ENCODE peak calls at places on chromosomes 12 and 14, in eight cellular contexts. One of them, this sample, is unnamed.

GRCh38 chr12:12839886-12840285 is 26.7 kb downstream of the DDX47 start:
- DNase-seq in ovary: no peak
- DNase-seq in NCI-H1694: no peak
- DNase-seq in NCI-H1105: no peak
- DNase-seq in GM06990: no peak
- DNase-seq in C1 segment of cervical spinal cord: no peak
- DNase-seq in dorsolateral prefrontal cortex: no peak
- DNase-seq in HCT116: peak
- DNase-seq in this sample: no peak

GRCh38 chr14:99701260-99701659 is 17.2 kb downstream of the CYP46A1 start:
- DNase-seq in ovary: no peak
- DNase-seq in NCI-H1694: no peak
- DNase-seq in NCI-H1105: no peak
- DNase-seq in GM06990: no peak
- DNase-seq in C1 segment of cervical spinal cord: no peak
- DNase-seq in dorsolateral prefrontal cortex: no peak
- DNase-seq in HCT116: no peak
- DNase-seq in this sample: no peak

GRCh38 chr12:29415111-29415510 is 34.1 kb upstream of the ERGIC2 start:
- DNase-seq in ovary: no peak
- DNase-seq in NCI-H1694: no peak
- DNase-seq in NCI-H1105: no peak
- DNase-seq in GM06990: no peak
- DNase-seq in C1 segment of cervical spinal cord: no peak
- DNase-seq in dorsolateral prefrontal cortex: no peak
- DNase-seq in HCT116: no peak
- DNase-seq in this sample: no peak

GRCh38 chr12:68565391-68565903 is 45.3 kb upstream of the RAP1B start:
- DNase-seq in ovary: no peak
- DNase-seq in NCI-H1694: no peak
- DNase-seq in NCI-H1105: no peak
- DNase-seq in GM06990: no peak
- DNase-seq in C1 segment of cervical spinal cord: no peak
- DNase-seq in dorsolateral prefrontal cortex: no peak
- DNase-seq in HCT116: no peak
- DNase-seq in this sample: no peak

GRCh38 chr12:44571031-44571550 is 305.0 kb downstream of the NELL2 start:
- DNase-seq in ovary: no peak
- DNase-seq in NCI-H1694: no peak
- DNase-seq in NCI-H1105: no peak
- DNase-seq in GM06990: peak
- DNase-seq in C1 segment of cervical spinal cord: no peak
- DNase-seq in dorsolateral prefrontal cortex: no peak
- DNase-seq in HCT116: no peak
- DNase-seq in this sample: no peak

GRCh38 chr14:51444381-51445000 is 204.4 kb downstream of the TMX1 start:
- DNase-seq in ovary: no peak
- DNase-seq in NCI-H1694: no peak
- DNase-seq in NCI-H1105: no peak
- DNase-seq in GM06990: no peak
- DNase-seq in C1 segment of cervical spinal cord: no peak
- DNase-seq in dorsolateral prefrontal cortex: peak
- DNase-seq in HCT116: no peak
- DNase-seq in this sample: no peak

GRCh38 chr14:60349663-60350365 is 100.8 kb downstream of the PPM1A start:
- DNase-seq in ovary: peak
- DNase-seq in NCI-H1694: peak
- DNase-seq in NCI-H1105: peak
- DNase-seq in GM06990: no peak
- DNase-seq in C1 segment of cervical spinal cord: no peak
- DNase-seq in dorsolateral prefrontal cortex: no peak
- DNase-seq in HCT116: peak
- DNase-seq in this sample: no peak

GRCh38 chr14:82806016-82806415 is 1272.4 kb upstream of the SEL1L start:
- DNase-seq in ovary: no peak
- DNase-seq in NCI-H1694: no peak
- DNase-seq in NCI-H1105: no peak
- DNase-seq in GM06990: no peak
- DNase-seq in C1 segment of cervical spinal cord: no peak
- DNase-seq in dorsolateral prefrontal cortex: no peak
- DNase-seq in HCT116: no peak
- DNase-seq in this sample: no peak

GRCh38 chr12:41486718-41487117 is 298.6 kb downstream of the PDZRN4 start:
- DNase-seq in ovary: no peak
- DNase-seq in NCI-H1694: no peak
- DNase-seq in NCI-H1105: no peak
- DNase-seq in GM06990: no peak
- DNase-seq in C1 segment of cervical spinal cord: no peak
- DNase-seq in dorsolateral prefrontal cortex: no peak
- DNase-seq in HCT116: no peak
- DNase-seq in this sample: no peak

GRCh38 chr12:92927436-92928116 is 1.5 kb downstream of the EEA1 start:
- DNase-seq in ovary: no peak
- DNase-seq in NCI-H1694: no peak
- DNase-seq in NCI-H1105: no peak
- DNase-seq in GM06990: peak
- DNase-seq in C1 segment of cervical spinal cord: peak
- DNase-seq in dorsolateral prefrontal cortex: no peak
- DNase-seq in HCT116: no peak
- DNase-seq in this sample: no peak

GRCh38 chr12:8996682-8997405 is 7.5 kb downstream of the KLRG1 start:
- DNase-seq in ovary: no peak
- DNase-seq in NCI-H1694: no peak
- DNase-seq in NCI-H1105: no peak
- DNase-seq in GM06990: peak
- DNase-seq in C1 segment of cervical spinal cord: no peak
- DNase-seq in dorsolateral prefrontal cortex: no peak
- DNase-seq in HCT116: no peak
- DNase-seq in this sample: no peak

GRCh38 chr12:97300431-97300830 is 162.2 kb upstream of the RMST start:
- DNase-seq in ovary: no peak
- DNase-seq in NCI-H1694: no peak
- DNase-seq in NCI-H1105: no peak
- DNase-seq in GM06990: no peak
- DNase-seq in C1 segment of cervical spinal cord: no peak
- DNase-seq in dorsolateral prefrontal cortex: no peak
- DNase-seq in HCT116: no peak
- DNase-seq in this sample: no peak

GRCh38 chr12:31368666-31369361 is 42.9 kb upstream of the SINHCAF start:
- DNase-seq in ovary: no peak
- DNase-seq in NCI-H1694: no peak
- DNase-seq in NCI-H1105: no peak
- DNase-seq in GM06990: no peak
- DNase-seq in C1 segment of cervical spinal cord: no peak
- DNase-seq in dorsolateral prefrontal cortex: no peak
- DNase-seq in HCT116: no peak
- DNase-seq in this sample: no peak

GRCh38 chr14:77714926-77715325 is 7.0 kb downstream of the SLIRP start:
- DNase-seq in ovary: no peak
- DNase-seq in NCI-H1694: no peak
- DNase-seq in NCI-H1105: no peak
- DNase-seq in GM06990: no peak
- DNase-seq in C1 segment of cervical spinal cord: no peak
- DNase-seq in dorsolateral prefrontal cortex: no peak
- DNase-seq in HCT116: no peak
- DNase-seq in this sample: no peak

GRCh38 chr12:47715877-47716548 is 9.3 kb downstream of the ENDOU start:
- DNase-seq in ovary: peak
- DNase-seq in NCI-H1694: no peak
- DNase-seq in NCI-H1105: no peak
- DNase-seq in GM06990: no peak
- DNase-seq in C1 segment of cervical spinal cord: no peak
- DNase-seq in dorsolateral prefrontal cortex: no peak
- DNase-seq in HCT116: no peak
- DNase-seq in this sample: peak

GRCh38 chr14:31070431-31070830 is 44.3 kb upstream of the STRN3 start:
- DNase-seq in ovary: no peak
- DNase-seq in NCI-H1694: no peak
- DNase-seq in NCI-H1105: no peak
- DNase-seq in GM06990: no peak
- DNase-seq in C1 segment of cervical spinal cord: no peak
- DNase-seq in dorsolateral prefrontal cortex: no peak
- DNase-seq in HCT116: no peak
- DNase-seq in this sample: no peak

GRCh38 chr12:9673404-9674225 is 4.1 kb downstream of the CLEC2D start:
- DNase-seq in ovary: peak
- DNase-seq in NCI-H1694: no peak
- DNase-seq in NCI-H1105: no peak
- DNase-seq in GM06990: peak
- DNase-seq in C1 segment of cervical spinal cord: no peak
- DNase-seq in dorsolateral prefrontal cortex: no peak
- DNase-seq in HCT116: peak
- DNase-seq in this sample: no peak

GRCh38 chr14:24734917-24735500 is 101.0 kb upstream of the GZMB start:
- DNase-seq in ovary: no peak
- DNase-seq in NCI-H1694: peak
- DNase-seq in NCI-H1105: peak
- DNase-seq in GM06990: no peak
- DNase-seq in C1 segment of cervical spinal cord: no peak
- DNase-seq in dorsolateral prefrontal cortex: no peak
- DNase-seq in HCT116: peak
- DNase-seq in this sample: no peak

GRCh38 chr12:45729233-45730115 is at the start of gene ARID2:
- DNase-seq in ovary: peak
- DNase-seq in NCI-H1694: no peak
- DNase-seq in NCI-H1105: peak
- DNase-seq in GM06990: peak
- DNase-seq in C1 segment of cervical spinal cord: peak
- DNase-seq in dorsolateral prefrontal cortex: peak
- DNase-seq in HCT116: peak
- DNase-seq in this sample: peak

GRCh38 chr12:27696293-27696652 is at the start of gene REP15:
- DNase-seq in ovary: no peak
- DNase-seq in NCI-H1694: no peak
- DNase-seq in NCI-H1105: no peak
- DNase-seq in GM06990: no peak
- DNase-seq in C1 segment of cervical spinal cord: no peak
- DNase-seq in dorsolateral prefrontal cortex: no peak
- DNase-seq in HCT116: no peak
- DNase-seq in this sample: no peak

GRCh38 chr12:115891551-115891950 is 385.9 kb downstream of the MED13L start:
- DNase-seq in ovary: no peak
- DNase-seq in NCI-H1694: no peak
- DNase-seq in NCI-H1105: no peak
- DNase-seq in GM06990: no peak
- DNase-seq in C1 segment of cervical spinal cord: no peak
- DNase-seq in dorsolateral prefrontal cortex: no peak
- DNase-seq in HCT116: no peak
- DNase-seq in this sample: no peak

GRCh38 chr14:28143340-28143739 is 623.2 kb upstream of the FOXG1 start:
- DNase-seq in ovary: no peak
- DNase-seq in NCI-H1694: no peak
- DNase-seq in NCI-H1105: no peak
- DNase-seq in GM06990: no peak
- DNase-seq in C1 segment of cervical spinal cord: no peak
- DNase-seq in dorsolateral prefrontal cortex: no peak
- DNase-seq in HCT116: no peak
- DNase-seq in this sample: no peak